ENCODE peak calls at places on chromosome 4, in ten cellular contexts. One of them, this sample, is unnamed.

GRCh38 chr4:165055601-165056000 is 1.9 kb downstream of the TRIM75 start:
- DNase-seq in SK-N-DZ: no peak
- DNase-seq in nucleus accumbens: no peak
- DNase-seq in HFF-Myc: no peak
- DNase-seq in AG04450: no peak
- DNase-seq in HS-5: no peak
- DNase-seq in mucosa of descending colon: no peak
- DNase-seq in COLO829: no peak
- DNase-seq in stomach: no peak
- DNase-seq in left colon: no peak
- DNase-seq in this sample: no peak

GRCh38 chr4:58665649-58666048 is 1555.5 kb upstream of the IGFBP7 start:
- DNase-seq in COLO829: no peak
- DNase-seq in nucleus accumbens: no peak
- DNase-seq in AG04450: no peak
- DNase-seq in left colon: no peak
- DNase-seq in SK-N-DZ: no peak
- DNase-seq in HS-5: no peak
- DNase-seq in HFF-Myc: no peak
- DNase-seq in stomach: no peak
- DNase-seq in mucosa of descending colon: no peak
- DNase-seq in this sample: no peak

GRCh38 chr4:31175242-31175910 is 455.2 kb downstream of the PCDH7 start:
- DNase-seq in left colon: no peak
- DNase-seq in nucleus accumbens: no peak
- DNase-seq in SK-N-DZ: no peak
- DNase-seq in stomach: no peak
- DNase-seq in AG04450: no peak
- DNase-seq in COLO829: no peak
- DNase-seq in HFF-Myc: no peak
- DNase-seq in HS-5: no peak
- DNase-seq in mucosa of descending colon: no peak
- DNase-seq in this sample: no peak

GRCh38 chr4:147964519-147964918 is 232.6 kb downstream of the ARHGAP10 start:
- DNase-seq in mucosa of descending colon: no peak
- DNase-seq in AG04450: peak
- DNase-seq in nucleus accumbens: no peak
- DNase-seq in COLO829: no peak
- DNase-seq in SK-N-DZ: no peak
- DNase-seq in HFF-Myc: no peak
- DNase-seq in stomach: no peak
- DNase-seq in HS-5: no peak
- DNase-seq in left colon: no peak
- DNase-seq in this sample: no peak

GRCh38 chr4:25861422-25861926 is 1.3 kb downstream of the SEL1L3 start:
- DNase-seq in SK-N-DZ: no peak
- DNase-seq in stomach: no peak
- DNase-seq in COLO829: no peak
- DNase-seq in AG04450: no peak
- DNase-seq in nucleus accumbens: no peak
- DNase-seq in HFF-Myc: no peak
- DNase-seq in mucosa of descending colon: no peak
- DNase-seq in left colon: no peak
- DNase-seq in HS-5: peak
- DNase-seq in this sample: no peak

GRCh38 chr4:152684007-152684406 is 4.2 kb upstream of the TMEM154 start:
- DNase-seq in nucleus accumbens: no peak
- DNase-seq in left colon: no peak
- DNase-seq in SK-N-DZ: peak
- DNase-seq in HFF-Myc: no peak
- DNase-seq in mucosa of descending colon: no peak
- DNase-seq in AG04450: no peak
- DNase-seq in HS-5: no peak
- DNase-seq in COLO829: no peak
- DNase-seq in stomach: no peak
- DNase-seq in this sample: no peak

GRCh38 chr4:145352438-145353145 is 129.1 kb upstream of the SMAD1 start:
- DNase-seq in mucosa of descending colon: no peak
- DNase-seq in stomach: no peak
- DNase-seq in HFF-Myc: no peak
- DNase-seq in nucleus accumbens: peak
- DNase-seq in COLO829: no peak
- DNase-seq in left colon: no peak
- DNase-seq in AG04450: no peak
- DNase-seq in SK-N-DZ: no peak
- DNase-seq in HS-5: no peak
- DNase-seq in this sample: no peak

GRCh38 chr4:17142232-17142711 is 243.8 kb upstream of the LDB2 start:
- DNase-seq in nucleus accumbens: no peak
- DNase-seq in left colon: no peak
- DNase-seq in COLO829: peak
- DNase-seq in mucosa of descending colon: no peak
- DNase-seq in HS-5: peak
- DNase-seq in stomach: no peak
- DNase-seq in HFF-Myc: peak
- DNase-seq in AG04450: peak
- DNase-seq in SK-N-DZ: no peak
- DNase-seq in this sample: no peak

GRCh38 chr4:163003979-163004378 is 162.7 kb downstream of the NAF1 start:
- DNase-seq in nucleus accumbens: no peak
- DNase-seq in mucosa of descending colon: no peak
- DNase-seq in HS-5: no peak
- DNase-seq in AG04450: no peak
- DNase-seq in stomach: no peak
- DNase-seq in HFF-Myc: no peak
- DNase-seq in SK-N-DZ: no peak
- DNase-seq in COLO829: no peak
- DNase-seq in left colon: no peak
- DNase-seq in this sample: no peak

GRCh38 chr4:138007572-138007971 is 234.6 kb downstream of the SLC7A11 start:
- DNase-seq in AG04450: no peak
- DNase-seq in left colon: no peak
- DNase-seq in COLO829: no peak
- DNase-seq in mucosa of descending colon: no peak
- DNase-seq in HS-5: no peak
- DNase-seq in nucleus accumbens: no peak
- DNase-seq in stomach: no peak
- DNase-seq in SK-N-DZ: no peak
- DNase-seq in HFF-Myc: no peak
- DNase-seq in this sample: no peak

GRCh38 chr4:145698507-145698906 is 18.6 kb downstream of the C4orf51 start:
- DNase-seq in nucleus accumbens: no peak
- DNase-seq in HS-5: no peak
- DNase-seq in mucosa of descending colon: no peak
- DNase-seq in HFF-Myc: no peak
- DNase-seq in stomach: no peak
- DNase-seq in AG04450: no peak
- DNase-seq in SK-N-DZ: no peak
- DNase-seq in COLO829: no peak
- DNase-seq in left colon: no peak
- DNase-seq in this sample: no peak

GRCh38 chr4:93157984-93158383 is 670.6 kb upstream of the ATOH1 start:
- DNase-seq in mucosa of descending colon: no peak
- DNase-seq in stomach: no peak
- DNase-seq in AG04450: no peak
- DNase-seq in HS-5: no peak
- DNase-seq in HFF-Myc: no peak
- DNase-seq in nucleus accumbens: no peak
- DNase-seq in SK-N-DZ: no peak
- DNase-seq in COLO829: no peak
- DNase-seq in left colon: no peak
- DNase-seq in this sample: no peak

This sample was measured in stimulated activated CD8-positive, alpha-beta memory T cell treated with anti-CD3 and anti-CD28 coated beads, Interleukin-15, amount 100 ng/mL, for 24 hours.